ENCODE peak calls at places on chromosomes 5 and 9, in six cellular contexts. S is mesothelial cell of epicardium; H is activated CD8-positive, alpha-beta T cell treated with anti-CD3 and anti-CD28 coated beads, Interleukin-2, amount 10 ng/mL, durations not matched to agents 7 days and 5 days; E is neural progenitor cell; V is HuH-7; J is HT1080. L is an unnamed sample.

GRCh38 chr9:38253200-38253599 is 139.3 kb upstream of the ALDH1B1 start:
- DNase-seq in S (no peak), V (no peak), H (no peak), E (no peak), J (no peak), L (no peak)

GRCh38 chr9:6897207-6897822 is 139.5 kb downstream of the KDM4C start:
- DNase-seq in V (no peak), J (no peak), H (no peak), E (no peak), S (no peak), L (no peak)

GRCh38 chr9:86282979-86283535 is 719 bp upstream of the ISCA1 start:
- DNase-seq in J (peak; percentile 81), E (no peak), V (no peak), S (no peak), H (no peak), L (no peak)

GRCh38 chr9:93207326-93207814 is 23.4 kb downstream of the WNK2 start:
- DNase-seq in E (no peak), H (no peak), J (no peak), V (no peak), S (no peak), L (no peak)

GRCh38 chr5:39605966-39606591 is 181.3 kb upstream of the DAB2 start:
- DNase-seq in V (no peak), S (no peak), J (peak; percentile 32), H (no peak), E (no peak), L (no peak)

GRCh38 chr5:54083851-54084250 is 226.5 kb downstream of the ARL15 start:
- DNase-seq in E (no peak), V (no peak), S (no peak), H (no peak), J (peak; percentile 66), L (no peak)

GRCh38 chr5:1118738-1119137 is 6.9 kb upstream of the SLC12A7 start:
- DNase-seq in V (no peak), S (no peak), H (no peak), J (no peak), E (no peak), L (peak; percentile 83)

GRCh38 chr9:132024589-132024988 is 55.1 kb downstream of the MED27 start:
- DNase-seq in V (no peak), J (no peak), S (no peak), H (no peak), E (no peak), L (no peak)

GRCh38 chr9:32775283-32775682 is 8.1 kb upstream of the TMEM215 start:
- DNase-seq in S (no peak), J (no peak), H (no peak), V (no peak), E (no peak), L (no peak)

GRCh38 chr9:138052635-138053320 is 175.2 kb downstream of the CACNA1B start:
- DNase-seq in J (no peak), S (peak; percentile 16), H (no peak), E (peak; percentile 0), V (no peak), L (peak; percentile 35)

GRCh38 chr9:127122176-127123151 is at the start of gene ANGPTL2:
- DNase-seq in E (peak; percentile 97), H (no peak), J (peak; percentile 87), V (no peak), S (peak; percentile 77), L (peak; percentile 78)

GRCh38 chr5:38257236-38258036 is 923 bp upstream of the EGFLAM start:
- DNase-seq in V (peak; percentile 30), J (no peak), S (no peak), H (no peak), E (peak; percentile 71), L (no peak)

GRCh38 chr9:109245300-109245897 is 75.5 kb downstream of the EPB41L4B start:
- DNase-seq in H (no peak), S (no peak), J (peak; percentile 47), E (no peak), V (no peak), L (no peak)

GRCh38 chr5:143008809-143009521 is 238.8 kb downstream of the ARHGAP26 start:
- DNase-seq in J (peak; percentile 100), H (peak; percentile 90), V (no peak), S (no peak), E (no peak), L (peak; percentile 35)

GRCh38 chr5:155434681-155435080 is 421.1 kb downstream of the KIF4B start:
- DNase-seq in V (no peak), S (no peak), E (no peak), J (no peak), H (no peak), L (no peak)

GRCh38 chr9:115630126-115630840 is 512.3 kb upstream of the TNC start:
- DNase-seq in H (no peak), S (no peak), E (peak; percentile 79), V (no peak), J (no peak), L (no peak)

GRCh38 chr9:86413966-86414880 is 60.0 kb upstream of the TUT7 start:
- DNase-seq in H (no peak), S (no peak), E (peak; percentile 20), V (peak; percentile 17), J (peak; percentile 65), L (no peak)

GRCh38 chr5:139038618-139039305 is 159.4 kb downstream of the SIL1 start:
- DNase-seq in S (no peak), J (peak; percentile 14), V (peak; percentile 35), H (no peak), E (peak; percentile 15), L (no peak)

GRCh38 chr5:149422429-149423286 is 43.6 kb upstream of the IL17B start:
- DNase-seq in E (peak; percentile 52), J (no peak), H (no peak), S (peak; percentile 76), V (no peak), L (no peak)

GRCh38 chr9:71157731-71158130 is 36.3 kb upstream of the TRPM3 start:
- DNase-seq in V (no peak), H (no peak), J (no peak), E (no peak), S (no peak), L (no peak)

GRCh38 chr5:138138949-138139775 is at the start of gene NME5:
- DNase-seq in J (peak; percentile 39), S (peak; percentile 56), V (no peak), H (no peak), E (peak; percentile 78), L (peak; percentile 35)

GRCh38 chr9:96482471-96482870 is 32.5 kb downstream of the HABP4 start:
- DNase-seq in V (no peak), H (no peak), S (no peak), J (no peak), E (no peak), L (no peak)

GRCh38 chr9:23686257-23686656 is 139.8 kb downstream of the ELAVL2 start:
- DNase-seq in S (no peak), H (no peak), J (peak; percentile 90), E (no peak), V (no peak), L (no peak)

GRCh38 chr9:90658783-90659182 is 16.2 kb upstream of the DIRAS2 start:
- DNase-seq in H (no peak), E (no peak), S (no peak), V (no peak), J (no peak), L (no peak)

GRCh38 chr9:14366071-14366470 is 52.1 kb upstream of the NFIB start:
- DNase-seq in E (no peak), J (peak; percentile 72), V (no peak), H (no peak), S (no peak), L (no peak)

GRCh38 chr9:136975624-136976023 is 1.7 kb upstream of the PTGDS start:
- DNase-seq in S (no peak), H (peak; percentile 47), V (peak; percentile 77), E (peak; percentile 37), J (peak; percentile 45), L (peak; percentile 35)

L was measured in Peyer's patch.